ENCODE peak calls at places on chromosome 14, in ten cellular contexts. One of them, this sample, is unnamed. For H3K4me1, the result is how much of the 10 kb centered on the place peaks cover.

GRCh38 chr14:25026476-25027137 is 23.3 kb downstream of the STXBP6 start:
- DNase-seq in GM23248: no peak
- DNase-seq in IMR-90: no peak
- DNase-seq in CD8-positive, alpha-beta T cell: no peak
- DNase-seq in GM12878: peak
- DNase-seq in adipocyte: no peak
- DNase-seq in CD4-positive, CD25-positive, alpha-beta regulatory T cell: no peak
- DNase-seq in pancreas: no peak
- DNase-seq in mesendoderm: no peak
- DNase-seq in thyroid gland: no peak
- DNase-seq in this sample: no peak

GRCh38 chr14:64464695-64465094 is 604 bp upstream of the AKAP5 start:
- DNase-seq in adipocyte: no peak
- DNase-seq in CD4-positive, CD25-positive, alpha-beta regulatory T cell: no peak
- DNase-seq in mesendoderm: peak
- DNase-seq in pancreas: no peak
- DNase-seq in GM12878: no peak
- DNase-seq in IMR-90: no peak
- DNase-seq in GM23248: no peak
- DNase-seq in CD8-positive, alpha-beta T cell: no peak
- DNase-seq in thyroid gland: no peak
- DNase-seq in this sample: no peak

GRCh38 chr14:67500981-67501380 is 12.5 kb upstream of the TMEM229B start:
- DNase-seq in adipocyte: no peak
- DNase-seq in CD8-positive, alpha-beta T cell: no peak
- DNase-seq in mesendoderm: no peak
- DNase-seq in CD4-positive, CD25-positive, alpha-beta regulatory T cell: no peak
- DNase-seq in GM23248: no peak
- DNase-seq in IMR-90: no peak
- DNase-seq in pancreas: no peak
- DNase-seq in GM12878: no peak
- DNase-seq in thyroid gland: no peak
- DNase-seq in this sample: no peak

GRCh38 chr14:64773046-64773445 is 68.8 kb downstream of the PLEKHG3 start:
- DNase-seq in CD8-positive, alpha-beta T cell: no peak
- DNase-seq in GM23248: no peak
- DNase-seq in mesendoderm: no peak
- DNase-seq in pancreas: no peak
- DNase-seq in CD4-positive, CD25-positive, alpha-beta regulatory T cell: no peak
- DNase-seq in thyroid gland: no peak
- DNase-seq in IMR-90: no peak
- DNase-seq in GM12878: no peak
- DNase-seq in adipocyte: no peak
- DNase-seq in this sample: no peak

GRCh38 chr14:61477845-61478438 is 156.6 kb downstream of the PRKCH start:
- DNase-seq in thyroid gland: peak
- DNase-seq in CD8-positive, alpha-beta T cell: no peak
- DNase-seq in GM23248: peak
- DNase-seq in GM12878: no peak
- DNase-seq in pancreas: peak
- DNase-seq in mesendoderm: no peak
- DNase-seq in CD4-positive, CD25-positive, alpha-beta regulatory T cell: no peak
- DNase-seq in IMR-90: peak
- DNase-seq in adipocyte: peak
- DNase-seq in this sample: no peak

GRCh38 chr14:73258845-73259611 is 21.7 kb downstream of the PAPLN start:
- DNase-seq in thyroid gland: no peak
- DNase-seq in adipocyte: no peak
- DNase-seq in pancreas: no peak
- DNase-seq in mesendoderm: no peak
- DNase-seq in CD8-positive, alpha-beta T cell: no peak
- DNase-seq in GM12878: no peak
- DNase-seq in CD4-positive, CD25-positive, alpha-beta regulatory T cell: no peak
- DNase-seq in GM23248: no peak
- DNase-seq in IMR-90: no peak
- DNase-seq in this sample: no peak

GRCh38 chr14:104677506-104678332 is 11.7 kb upstream of the INF2 start:
- DNase-seq in thyroid gland: peak
- DNase-seq in mesendoderm: peak
- DNase-seq in CD4-positive, CD25-positive, alpha-beta regulatory T cell: peak
- DNase-seq in pancreas: peak
- DNase-seq in GM12878: no peak
- DNase-seq in adipocyte: peak
- DNase-seq in IMR-90: peak
- DNase-seq in CD8-positive, alpha-beta T cell: peak
- DNase-seq in GM23248: peak
- DNase-seq in this sample: peak

GRCh38 chr14:25116607-25117006 is 66.7 kb upstream of the STXBP6 start:
- DNase-seq in GM12878: no peak
- DNase-seq in CD8-positive, alpha-beta T cell: no peak
- DNase-seq in GM23248: peak
- DNase-seq in pancreas: no peak
- DNase-seq in CD4-positive, CD25-positive, alpha-beta regulatory T cell: no peak
- DNase-seq in mesendoderm: no peak
- DNase-seq in thyroid gland: no peak
- DNase-seq in adipocyte: peak
- DNase-seq in IMR-90: no peak
- DNase-seq in this sample: no peak

GRCh38 chr14:94481468-94482131 is 5.6 kb upstream of the SERPINA9 start:
- DNase-seq in GM12878: peak
- DNase-seq in GM23248: peak
- DNase-seq in mesendoderm: no peak
- DNase-seq in pancreas: no peak
- DNase-seq in adipocyte: peak
- DNase-seq in CD4-positive, CD25-positive, alpha-beta regulatory T cell: no peak
- DNase-seq in thyroid gland: no peak
- DNase-seq in CD8-positive, alpha-beta T cell: no peak
- DNase-seq in IMR-90: peak
- DNase-seq in this sample: no peak
- H3K4me1 ChIP-seq in GM12878: under half
- H3K4me1 ChIP-seq in GM23248: under half
- H3K4me1 ChIP-seq in mesendoderm: under half
- H3K4me1 ChIP-seq in pancreas: under half
- H3K4me1 ChIP-seq in adipocyte: under half
- H3K4me1 ChIP-seq in CD4-positive, CD25-positive, alpha-beta regulatory T cell: under half
- H3K4me1 ChIP-seq in thyroid gland: under half
- H3K4me1 ChIP-seq in CD8-positive, alpha-beta T cell: under half
- H3K4me1 ChIP-seq in IMR-90: under half
- H3K4me1 ChIP-seq in this sample: under half

DNA sequence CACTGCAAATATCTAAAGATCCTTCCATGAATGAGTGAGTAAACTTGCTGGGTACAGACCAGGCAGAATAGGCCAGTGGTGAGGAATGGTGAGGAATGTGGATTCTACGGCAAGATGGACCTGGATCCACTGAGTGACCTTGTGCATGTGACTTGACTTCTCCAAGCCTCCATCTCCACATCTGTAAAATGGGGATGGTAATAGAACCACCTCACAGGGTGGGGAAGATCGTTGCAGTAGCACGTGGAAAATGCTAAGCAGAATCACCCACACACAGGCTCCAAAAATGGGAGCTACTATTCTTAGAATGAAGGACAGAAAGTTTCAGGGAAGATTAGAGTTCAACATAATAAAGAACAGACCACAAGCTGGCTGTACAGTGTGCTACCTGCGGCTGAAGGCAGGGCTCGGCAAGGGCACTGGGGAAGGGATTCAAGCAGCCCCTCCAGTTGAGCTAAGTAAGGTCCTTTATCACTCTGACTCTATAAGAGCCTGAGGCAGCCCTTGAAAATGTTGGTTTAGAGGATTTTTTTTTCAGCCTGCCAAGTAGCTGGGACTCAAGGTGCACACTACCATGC is 47.5 kb downstream of the ACTN1 start:
- DNase-seq in adipocyte: no peak
- DNase-seq in CD8-positive, alpha-beta T cell: no peak
- DNase-seq in thyroid gland: no peak
- DNase-seq in GM12878: no peak
- DNase-seq in pancreas: no peak
- DNase-seq in mesendoderm: no peak
- DNase-seq in CD4-positive, CD25-positive, alpha-beta regulatory T cell: no peak
- DNase-seq in IMR-90: no peak
- DNase-seq in GM23248: no peak
- DNase-seq in this sample: no peak
- H3K4me1 ChIP-seq in adipocyte: under half
- H3K4me1 ChIP-seq in CD8-positive, alpha-beta T cell: half or more
- H3K4me1 ChIP-seq in thyroid gland: under half
- H3K4me1 ChIP-seq in GM12878: under half
- H3K4me1 ChIP-seq in pancreas: under half
- H3K4me1 ChIP-seq in mesendoderm: under half
- H3K4me1 ChIP-seq in CD4-positive, CD25-positive, alpha-beta regulatory T cell: under half
- H3K4me1 ChIP-seq in IMR-90: half or more
- H3K4me1 ChIP-seq in GM23248: under half
- H3K4me1 ChIP-seq in this sample: under half

GRCh38 chr14:68785817-68786490 is 6.9 kb downstream of the ZFP36L1 start:
- DNase-seq in mesendoderm: peak
- DNase-seq in thyroid gland: no peak
- DNase-seq in CD8-positive, alpha-beta T cell: peak
- DNase-seq in GM12878: no peak
- DNase-seq in GM23248: peak
- DNase-seq in IMR-90: no peak
- DNase-seq in adipocyte: peak
- DNase-seq in pancreas: no peak
- DNase-seq in CD4-positive, CD25-positive, alpha-beta regulatory T cell: no peak
- DNase-seq in this sample: peak

GRCh38 chr14:68784995-68785816 is 7.7 kb downstream of the ZFP36L1 start:
- DNase-seq in pancreas: peak
- DNase-seq in IMR-90: peak
- DNase-seq in adipocyte: peak
- DNase-seq in thyroid gland: no peak
- DNase-seq in GM23248: peak
- DNase-seq in CD4-positive, CD25-positive, alpha-beta regulatory T cell: no peak
- DNase-seq in CD8-positive, alpha-beta T cell: no peak
- DNase-seq in mesendoderm: no peak
- DNase-seq in GM12878: no peak
- DNase-seq in this sample: no peak

GRCh38 chr14:68788275-68789001 is 4.4 kb downstream of the ZFP36L1 start:
- DNase-seq in GM12878: no peak
- DNase-seq in GM23248: peak
- DNase-seq in IMR-90: no peak
- DNase-seq in thyroid gland: no peak
- DNase-seq in CD4-positive, CD25-positive, alpha-beta regulatory T cell: no peak
- DNase-seq in mesendoderm: no peak
- DNase-seq in CD8-positive, alpha-beta T cell: no peak
- DNase-seq in pancreas: no peak
- DNase-seq in adipocyte: peak
- DNase-seq in this sample: no peak

GRCh38 chr14:68787235-68787727 is 5.6 kb downstream of the ZFP36L1 start:
- DNase-seq in CD4-positive, CD25-positive, alpha-beta regulatory T cell: peak
- DNase-seq in mesendoderm: peak
- DNase-seq in adipocyte: peak
- DNase-seq in CD8-positive, alpha-beta T cell: peak
- DNase-seq in thyroid gland: no peak
- DNase-seq in GM23248: peak
- DNase-seq in pancreas: peak
- DNase-seq in IMR-90: no peak
- DNase-seq in GM12878: no peak
- DNase-seq in this sample: peak

DNA sequence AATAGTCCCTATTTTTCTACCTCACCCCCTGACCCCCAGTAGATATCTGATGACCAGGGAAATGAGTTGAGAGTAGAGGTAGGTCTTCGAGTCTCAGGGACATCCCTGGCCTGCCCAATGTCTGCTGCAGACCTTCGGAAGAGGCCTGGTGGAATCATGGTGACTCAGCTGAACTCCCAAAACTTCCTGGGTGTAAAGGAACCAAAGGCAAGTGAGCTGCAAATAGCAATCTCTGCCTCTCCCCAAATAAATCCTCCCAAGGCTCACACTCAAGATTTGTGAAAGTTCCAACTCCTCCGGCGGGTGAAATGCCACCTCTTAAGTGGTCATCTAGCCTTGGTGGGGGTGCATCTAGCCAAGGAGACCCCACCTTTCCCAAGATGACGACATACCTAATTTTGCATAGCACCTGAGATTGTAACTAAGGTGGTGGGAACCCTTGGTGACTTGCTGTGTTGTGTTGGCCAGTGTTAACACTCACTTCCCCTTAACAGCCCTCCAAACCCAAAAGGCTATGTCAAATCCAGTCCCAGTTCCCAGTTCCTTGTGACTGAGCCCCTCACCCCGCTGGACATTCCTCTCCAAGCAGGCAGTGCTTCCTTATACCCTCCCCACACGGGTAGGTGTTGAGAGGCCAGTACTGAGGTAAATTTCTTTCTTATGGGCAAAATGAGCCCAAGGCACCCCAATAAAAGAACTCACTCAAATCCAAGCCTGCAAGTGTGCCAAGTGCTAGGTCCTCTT is 6.2 kb downstream of the ZFP36L1 start:
- DNase-seq in CD4-positive, CD25-positive, alpha-beta regulatory T cell: no peak
- DNase-seq in GM12878: no peak
- DNase-seq in CD8-positive, alpha-beta T cell: no peak
- DNase-seq in IMR-90: peak
- DNase-seq in mesendoderm: peak
- DNase-seq in pancreas: no peak
- DNase-seq in GM23248: peak
- DNase-seq in adipocyte: peak
- DNase-seq in thyroid gland: no peak
- DNase-seq in this sample: peak
- H3K4me1 ChIP-seq in CD4-positive, CD25-positive, alpha-beta regulatory T cell: half or more
- H3K4me1 ChIP-seq in GM12878: under half
- H3K4me1 ChIP-seq in CD8-positive, alpha-beta T cell: half or more
- H3K4me1 ChIP-seq in IMR-90: under half
- H3K4me1 ChIP-seq in mesendoderm: under half
- H3K4me1 ChIP-seq in pancreas: under half
- H3K4me1 ChIP-seq in GM23248: under half
- H3K4me1 ChIP-seq in adipocyte: under half
- H3K4me1 ChIP-seq in thyroid gland: under half
- H3K4me1 ChIP-seq in this sample: under half

DNA sequence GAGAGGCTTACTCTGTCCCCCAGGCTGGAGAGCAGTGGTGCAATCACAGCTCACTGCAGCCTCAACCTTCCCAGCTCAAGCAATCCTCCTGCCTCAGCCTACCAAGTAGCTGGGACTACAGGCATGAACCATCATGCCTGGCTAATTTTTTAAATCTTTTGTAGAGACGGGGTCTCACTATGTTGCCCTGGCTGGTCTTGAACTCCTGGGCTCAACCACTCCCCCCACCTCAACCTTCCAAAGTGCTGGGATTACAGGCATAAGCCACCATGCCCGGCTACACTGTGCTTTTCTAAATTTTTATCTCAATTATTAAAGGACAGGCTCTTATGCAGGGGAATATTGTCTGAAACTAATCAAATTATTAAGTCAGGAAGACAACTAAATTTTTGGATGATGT is 44.6 kb downstream of the EML1 start:
- DNase-seq in CD4-positive, CD25-positive, alpha-beta regulatory T cell: no peak
- DNase-seq in mesendoderm: no peak
- DNase-seq in thyroid gland: no peak
- DNase-seq in GM12878: no peak
- DNase-seq in pancreas: no peak
- DNase-seq in adipocyte: no peak
- DNase-seq in IMR-90: no peak
- DNase-seq in GM23248: no peak
- DNase-seq in CD8-positive, alpha-beta T cell: no peak
- DNase-seq in this sample: no peak
- H3K4me1 ChIP-seq in CD4-positive, CD25-positive, alpha-beta regulatory T cell: under half
- H3K4me1 ChIP-seq in mesendoderm: under half
- H3K4me1 ChIP-seq in thyroid gland: under half
- H3K4me1 ChIP-seq in GM12878: under half
- H3K4me1 ChIP-seq in pancreas: under half
- H3K4me1 ChIP-seq in adipocyte: under half
- H3K4me1 ChIP-seq in IMR-90: under half
- H3K4me1 ChIP-seq in GM23248: under half
- H3K4me1 ChIP-seq in CD8-positive, alpha-beta T cell: under half
- H3K4me1 ChIP-seq in this sample: under half

This sample was measured in K562.